ENCODE peak calls at places on chromosomes 3 and 15, in ten cellular contexts. V, H, U, D, I, Y, L, X, R and M are unnamed samples.

GRCh38 chr3:99504258-99504657 is 134.1 kb upstream of the COL8A1 start:
- DNase-seq in V (no peak), H (no peak), U (no peak), D (peak), I (no peak), Y (no peak), L (no peak), X (no peak), R (no peak), M (no peak)

GRCh38 chr3:10925436-10926260 is 66.9 kb upstream of the SLC6A1 start:
- DNase-seq in V (no peak), H (no peak), U (no peak), D (no peak), I (no peak), Y (no peak), L (no peak), X (no peak), R (no peak), M (peak)

GRCh38 chr15:71191296-71191695 is 76.0 kb downstream of the THSD4 start:
- DNase-seq in V (no peak), H (no peak), U (no peak), D (no peak), I (no peak), Y (no peak), L (no peak), X (no peak), R (no peak), M (no peak)

GRCh38 chr3:159872374-159873109 is 116.1 kb upstream of the IL12A start:
- DNase-seq in V (no peak), H (no peak), U (peak), D (peak), I (no peak), Y (peak), L (peak), X (no peak), R (peak), M (no peak)

GRCh38 chr3:170717410-170718402 is 131.8 kb upstream of the SLC7A14 start:
- DNase-seq in V (no peak), H (no peak), U (no peak), D (peak), I (no peak), Y (peak), L (no peak), X (peak), R (no peak), M (no peak)

GRCh38 chr3:123361019-123361418 is 87.9 kb downstream of the ADCY5 start:
- DNase-seq in V (no peak), H (no peak), U (no peak), D (no peak), I (peak), Y (no peak), L (no peak), X (peak), R (peak), M (no peak)

GRCh38 chr3:53606793-53607192 is 112.4 kb downstream of the CACNA1D start:
- DNase-seq in V (no peak), H (no peak), U (no peak), D (no peak), I (no peak), Y (no peak), L (no peak), X (no peak), R (no peak), M (no peak)

GRCh38 chr15:49814709-49815108 is 193.9 kb downstream of the DTWD1 start:
- DNase-seq in V (no peak), H (no peak), U (no peak), D (no peak), I (no peak), Y (no peak), L (no peak), X (no peak), R (no peak), M (no peak)

GRCh38 chr3:185813691-185814215 is 11.1 kb downstream of the IGF2BP2 start:
- DNase-seq in V (no peak), H (no peak), U (no peak), D (peak), I (no peak), Y (peak), L (no peak), X (no peak), R (peak), M (no peak)

GRCh38 chr15:90893175-90894090 is 9.1 kb downstream of the FES start:
- DNase-seq in V (no peak), H (no peak), U (no peak), D (no peak), I (no peak), Y (no peak), L (no peak), X (no peak), R (peak), M (no peak)

GRCh38 chr15:70713547-70714414 is 49.6 kb downstream of the UACA start:
- DNase-seq in V (no peak), H (no peak), U (no peak), D (peak), I (no peak), Y (no peak), L (no peak), X (no peak), R (no peak), M (no peak)

GRCh38 chr15:48062476-48062875 is 58.3 kb upstream of the SLC24A5 start:
- DNase-seq in V (no peak), H (no peak), U (no peak), D (peak), I (no peak), Y (no peak), L (no peak), X (no peak), R (no peak), M (no peak)

GRCh38 chr15:28127036-28127435 is 27.9 kb upstream of the OCA2 start:
- DNase-seq in V (no peak), H (no peak), U (no peak), D (no peak), I (no peak), Y (no peak), L (no peak), X (no peak), R (no peak), M (no peak)

GRCh38 chr3:159785276-159785675 is 203.4 kb upstream of the IL12A start:
- DNase-seq in V (no peak), H (no peak), U (no peak), D (peak), I (no peak), Y (peak), L (no peak), X (no peak), R (no peak), M (no peak)

GRCh38 chr15:69265347-69265955 is 33.3 kb upstream of the PAQR5 start:
- DNase-seq in V (no peak), H (no peak), U (peak), D (peak), I (no peak), Y (peak), L (no peak), X (no peak), R (peak), M (no peak)

GRCh38 chr3:33363113-33363800 is 76.9 kb downstream of the UBP1 start:
- DNase-seq in V (no peak), H (no peak), U (no peak), D (no peak), I (no peak), Y (peak), L (no peak), X (no peak), R (no peak), M (no peak)

GRCh38 chr3:3753416-3753815 is 45.8 kb upstream of the LRRN1 start:
- DNase-seq in V (no peak), H (no peak), U (no peak), D (no peak), I (peak), Y (no peak), L (no peak), X (no peak), R (peak), M (no peak)

DNA sequence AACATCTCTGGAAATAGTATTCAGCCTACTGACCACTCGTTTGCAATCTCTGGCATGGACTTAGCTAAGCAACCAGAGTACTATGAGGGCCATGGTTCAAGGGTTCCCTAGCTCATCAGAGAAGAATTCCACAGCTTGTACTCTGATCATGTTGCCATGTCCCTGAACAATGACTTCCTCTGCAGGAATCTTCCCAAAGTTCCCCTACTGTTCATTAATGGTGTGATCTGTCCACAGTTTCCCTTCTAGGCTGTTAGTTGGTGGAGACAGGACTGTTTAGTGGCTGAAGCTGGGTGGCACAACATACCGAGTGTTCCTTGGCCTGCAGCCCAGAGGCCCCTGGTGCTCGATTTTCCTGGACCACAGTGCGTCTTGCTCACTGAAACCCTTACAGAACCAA is 44.4 kb upstream of the GALNT15 start:
- DNase-seq in V (no peak), H (no peak), U (no peak), D (peak), I (no peak), Y (no peak), L (no peak), X (no peak), R (no peak), M (no peak)
- TF ChIP-seq CTCF in V (no peak), H (no peak), U (no peak), D (no peak), I (no peak), Y (no peak), L (no peak), X (no peak), R (no peak), M (no peak)

DNA sequence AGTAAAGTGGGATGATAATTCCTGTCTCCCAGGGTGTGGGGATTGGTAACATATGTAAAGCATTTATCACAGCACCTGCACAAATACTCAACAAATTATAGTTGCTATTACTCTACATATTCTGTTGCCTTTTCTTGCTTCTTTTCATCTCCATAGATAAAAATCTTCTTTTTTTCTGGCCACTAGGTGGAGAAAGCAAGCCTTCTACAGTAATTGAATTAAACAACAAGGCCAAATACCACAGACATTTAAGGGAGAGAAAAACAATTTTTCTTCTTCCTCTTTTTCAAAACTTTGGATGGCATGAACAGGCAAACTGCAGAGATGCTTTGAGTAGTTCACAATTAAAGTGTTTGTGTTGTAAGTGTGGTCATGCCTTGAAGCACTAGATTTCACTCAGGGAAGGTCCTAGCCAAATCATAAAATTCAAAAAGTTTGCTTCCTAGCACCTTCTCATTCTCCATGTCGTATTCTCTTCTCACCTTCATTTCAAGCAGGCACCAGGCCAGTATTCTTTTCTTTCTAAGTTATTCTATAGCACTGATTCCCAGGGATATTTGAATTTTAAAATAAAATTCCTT is 493.4 kb upstream of the TGFBR2 start:
- DNase-seq in V (no peak), H (no peak), U (peak), D (peak), I (no peak), Y (peak), L (peak), X (no peak), R (peak), M (no peak)
- TF ChIP-seq CTCF in V (peak), H (no peak), U (peak), D (peak), I (peak), Y (peak), L (peak), X (peak), R (peak), M (peak)

GRCh38 chr15:76999996-77000395 is 5.1 kb downstream of the PSTPIP1 start:
- DNase-seq in V (no peak), H (no peak), U (no peak), D (no peak), I (no peak), Y (no peak), L (no peak), X (no peak), R (no peak), M (no peak)

GRCh38 chr15:77002436-77002835 is 7.5 kb downstream of the PSTPIP1 start:
- DNase-seq in V (no peak), H (no peak), U (no peak), D (no peak), I (no peak), Y (no peak), L (no peak), X (no peak), R (no peak), M (no peak)

GRCh38 chr15:77001351-77001750 is 6.4 kb downstream of the PSTPIP1 start:
- DNase-seq in V (no peak), H (no peak), U (no peak), D (no peak), I (no peak), Y (no peak), L (no peak), X (no peak), R (no peak), M (no peak)

GRCh38 chr15:77002954-77003912 is 8.3 kb downstream of the PSTPIP1 start:
- DNase-seq in V (no peak), H (no peak), U (no peak), D (no peak), I (no peak), Y (no peak), L (no peak), X (peak), R (no peak), M (no peak)

GRCh38 chr15:77001966-77002365 is 7.0 kb downstream of the PSTPIP1 start:
- DNase-seq in V (no peak), H (no peak), U (no peak), D (no peak), I (no peak), Y (no peak), L (no peak), X (no peak), R (no peak), M (no peak)
- TF ChIP-seq CTCF in V (no peak), H (no peak), U (no peak), D (no peak), I (no peak), Y (no peak), L (no peak), X (no peak), R (no peak), M (no peak)

GRCh38 chr3:27429909-27430308 is 54.3 kb downstream of the SLC4A7 start:
- DNase-seq in V (no peak), H (no peak), U (no peak), D (no peak), I (no peak), Y (no peak), L (no peak), X (no peak), R (no peak), M (no peak)
- TF ChIP-seq CTCF in V (no peak), H (no peak), U (no peak), D (no peak), I (no peak), Y (no peak), L (no peak), X (no peak), R (no peak), M (no peak)